ENCODE peak calls at places on chromosome 3, in five cellular contexts. I is stimulated activated CD4-positive, alpha-beta T cell treated with anti-CD3 and anti-CD28 coated beads, Interleukin-15, amount 100 ng/mL, for 1 hour; J is AG09309; D is fibroblast of the conjunctiva; H is fibroblast of lung. B is an unnamed sample.

GRCh38 chr3:148758303-148758884 is 60.7 kb downstream of the AGTR1 start:
- DNase-seq in D (no peak), J (no peak), H (no peak), I (no peak), B (no peak)

GRCh38 chr3:64300790-64301423 is 75.6 kb upstream of the PRICKLE2 start:
- DNase-seq in J (peak), H (peak), D (no peak), I (no peak), B (no peak)

GRCh38 chr3:183494341-183494740 is 61.2 kb downstream of the KLHL6 start:
- DNase-seq in J (no peak), I (no peak), D (no peak), H (no peak), B (no peak)

GRCh38 chr3:112338727-112339056 is 5.7 kb downstream of the CD200 start:
- DNase-seq in J (no peak), H (no peak), I (no peak), D (no peak), B (no peak)

GRCh38 chr3:52213901-52214300 is 11.5 kb downstream of the TLR9 start:
- DNase-seq in I (no peak), D (no peak), J (no peak), H (no peak), B (no peak)

GRCh38 chr3:9917820-9918219 is 922 bp downstream of the IL17RC start:
- DNase-seq in I (no peak), J (no peak), H (no peak), D (no peak), B (no peak)

GRCh38 chr3:122092460-122093165 is 37.5 kb downstream of the CD86 start:
- DNase-seq in J (no peak), H (peak), D (no peak), I (peak), B (no peak)

GRCh38 chr3:185958626-185959025 is 20.8 kb upstream of the TRA2B start:
- DNase-seq in J (no peak), I (no peak), H (peak), D (no peak), B (no peak)

GRCh38 chr3:35760147-35760546 is 120.8 kb downstream of the ARPP21 start:
- DNase-seq in D (no peak), I (no peak), J (no peak), H (no peak), B (no peak)

GRCh38 chr3:130395916-130396315 is 50.4 kb downstream of the COL6A5 start:
- DNase-seq in I (no peak), J (no peak), D (peak), H (peak), B (no peak)

GRCh38 chr3:188468672-188469071 is 314.7 kb downstream of the LPP start:
- DNase-seq in D (no peak), I (no peak), J (no peak), H (peak), B (no peak)

GRCh38 chr3:166052440-166052839 is 215.2 kb upstream of the BCHE start:
- DNase-seq in D (no peak), I (no peak), H (no peak), J (no peak), B (no peak)